ENCODE peak calls at places on chromosome 6, in eight cellular contexts. O is GM23248, B is right lobe of liver, Q is K562, L is body of pancreas, R is fibroblast of lung, I is left ventricle myocardium inferior, F is lower lobe of right lung. N is an unnamed sample. For H3K27me3, the result is how much of the 10 kb centered on the place peaks cover.

GRCh38 chr6:24910850-24911712 is 24.7 kb downstream of the RIPOR2 start:
- DNase-seq in B (peak), R (peak), O (peak), I (peak), Q (no peak), L (peak), F (peak), N (peak)

GRCh38 chr6:157343732-157344131 is 20.4 kb upstream of the TMEM242 start:
- DNase-seq in Q (no peak), L (peak), I (no peak), R (no peak), O (no peak), B (no peak), F (no peak), N (no peak)

GRCh38 chr6:30610065-30610464 is 7.0 kb downstream of the PPP1R10 start:
- DNase-seq in I (no peak), R (no peak), Q (no peak), L (no peak), F (no peak), B (no peak), O (no peak), N (no peak)

GRCh38 chr6:116352515-116353471 is 18.0 kb upstream of the DSE start:
- DNase-seq in B (no peak), L (peak), F (no peak), R (peak), I (no peak), O (peak), Q (no peak), N (no peak)

GRCh38 chr6:137095093-137095492 is 50.3 kb upstream of the IL20RA start:
- DNase-seq in L (no peak), Q (no peak), B (no peak), O (no peak), R (no peak), F (no peak), I (no peak), N (no peak)

GRCh38 chr6:31586596-31586995 is 519 bp downstream of the LST1 start:
- DNase-seq in Q (no peak), O (no peak), R (no peak), B (peak), I (no peak), F (no peak), L (peak), N (no peak)

GRCh38 chr6:163383912-163384311 is 30.6 kb upstream of the QKI start:
- DNase-seq in O (peak), I (no peak), B (no peak), Q (no peak), L (no peak), F (no peak), R (peak), N (no peak)

GRCh38 chr6:154414021-154414813 is 57.6 kb upstream of the IPCEF1 start:
- DNase-seq in I (no peak), F (no peak), L (no peak), B (no peak), O (peak), Q (no peak), R (peak), N (no peak)

GRCh38 chr6:79812195-79812594 is 135.2 kb downstream of the ELOVL4 start:
- DNase-seq in B (no peak), Q (no peak), R (no peak), O (no peak), F (no peak), I (no peak), L (no peak), N (no peak)

GRCh38 chr6:131831392-131831791 is 23.6 kb downstream of the ENPP1 start:
- DNase-seq in I (no peak), O (peak), L (no peak), Q (no peak), F (no peak), B (no peak), R (peak), N (no peak)

GRCh38 chr6:158142789-158143188 is 25.3 kb downstream of the SERAC1 start:
- DNase-seq in I (no peak), O (peak), Q (no peak), B (peak), R (peak), F (no peak), L (peak), N (no peak)

GRCh38 chr6:161917645-161918044 is 643.8 kb upstream of the AGPAT4 start:
- DNase-seq in I (no peak), Q (no peak), O (peak), R (peak), F (no peak), L (no peak), B (no peak), N (no peak)

GRCh38 chr6:36104836-36105235 is 25.5 kb upstream of the MAPK13 start:
- DNase-seq in F (no peak), O (peak), I (no peak), R (peak), B (no peak), L (no peak), Q (no peak), N (no peak)

GRCh38 chr6:125802943-125803377 is 12.2 kb downstream of the NCOA7 start:
- DNase-seq in O (no peak), I (no peak), B (no peak), L (peak), F (no peak), Q (no peak), R (peak), N (no peak)

GRCh38 chr6:133814797-133815196 is 74.1 kb upstream of the TCF21 start:
- DNase-seq in I (no peak), Q (no peak), R (peak), F (no peak), B (no peak), O (peak), L (no peak), N (no peak)

GRCh38 chr6:106421491-106421890 is 61.0 kb downstream of the CRYBG1 start:
- DNase-seq in L (no peak), O (peak), I (no peak), F (no peak), R (no peak), Q (no peak), B (no peak), N (no peak)

GRCh38 chr6:47076422-47077344 is 34.6 kb upstream of the ADGRF1 start:
- DNase-seq in B (no peak), F (no peak), Q (no peak), O (no peak), R (peak), L (peak), I (no peak), N (peak)

GRCh38 chr6:165263-165662 is 127.0 kb upstream of the DUSP22 start:
- DNase-seq in L (no peak), F (no peak), R (no peak), Q (no peak), O (no peak), B (no peak), I (no peak), N (peak)

GRCh38 chr6:166952122-166952521 is 4.2 kb downstream of the RNASET2 start:
- DNase-seq in I (no peak), F (no peak), O (no peak), Q (no peak), B (no peak), R (no peak), L (peak), N (no peak)

GRCh38 chr6:129186988-129187387 is 304.1 kb downstream of the LAMA2 start:
- DNase-seq in Q (no peak), F (no peak), O (peak), L (no peak), R (peak), I (no peak), B (no peak), N (no peak)

GRCh38 chr6:21229061-21229460 is 364.5 kb upstream of the SOX4 start:
- DNase-seq in R (no peak), O (peak), B (no peak), I (no peak), L (no peak), F (no peak), Q (no peak), N (no peak)

GRCh38 chr6:31729979-31730630 is 1.0 kb upstream of the DDAH2 start:
- DNase-seq in F (peak), Q (peak), O (peak), I (peak), B (peak), R (peak), L (peak), N (peak)

GRCh38 chr6:44665143-44665542 is 277.6 kb downstream of the CDC5L start:
- DNase-seq in O (no peak), I (no peak), R (no peak), F (no peak), L (no peak), B (no peak), Q (no peak), N (no peak)

GRCh38 chr6:7146079-7146828 is 38.5 kb downstream of the RREB1 start:
- DNase-seq in F (peak), Q (no peak), O (peak), R (peak), L (peak), B (peak), I (peak), N (peak)

GRCh38 chr6:70957284-70957617 is 391 bp upstream of the B3GAT2 start:
- DNase-seq in I (no peak), L (no peak), O (no peak), F (no peak), R (peak), B (no peak), Q (no peak), N (no peak)

GRCh38 chr6:57190140-57190539 is 18.0 kb downstream of the BAG2 start:
- DNase-seq in O (peak), R (peak), B (no peak), Q (no peak), L (no peak), F (no peak), I (no peak), N (no peak)

GRCh38 chr6:167827062-167827587 is 414 bp downstream of the AFDN start:
- DNase-seq in Q (peak), B (no peak), O (peak), R (no peak), L (peak), F (peak), I (peak), N (no peak)

GRCh38 chr6:84417261-84417660 is 189.8 kb upstream of the CEP162 start:
- DNase-seq in B (no peak), F (no peak), L (no peak), R (peak), Q (no peak), O (peak), I (no peak), N (no peak)

GRCh38 chr6:135162678-135163439 is 18.2 kb upstream of the MYB start:
- DNase-seq in B (peak), I (no peak), R (no peak), O (peak), F (no peak), L (peak), Q (peak), N (peak)

GRCh38 chr6:126176266-126176665 is 163.6 kb upstream of the CENPW start:
- DNase-seq in Q (no peak), F (no peak), L (no peak), R (peak), O (peak), I (no peak), B (no peak), N (no peak)

GRCh38 chr6:47479156-47479541 is 1.6 kb downstream of the CD2AP start:
- DNase-seq in B (no peak), L (no peak), I (no peak), R (peak), O (peak), F (no peak), Q (no peak), N (no peak)

GRCh38 chr6:151481752-151482151 is 12.1 kb upstream of the CCDC170 start:
- DNase-seq in B (no peak), F (no peak), R (no peak), O (peak), I (no peak), L (no peak), Q (no peak), N (no peak)

GRCh38 chr6:8888468-8888867 is 453.1 kb upstream of the SLC35B3 start:
- DNase-seq in L (no peak), O (peak), B (no peak), I (no peak), F (no peak), Q (no peak), R (no peak), N (no peak)

GRCh38 chr6:89204096-89204495 is 13.1 kb downstream of the GABRR1 start:
- DNase-seq in O (no peak), L (no peak), R (no peak), Q (no peak), F (no peak), B (no peak), I (no peak), N (no peak)

GRCh38 chr6:157603971-157604370 is 219.1 kb upstream of the SNX9 start:
- DNase-seq in Q (no peak), I (no peak), O (no peak), F (no peak), R (no peak), L (no peak), B (no peak), N (no peak)

GRCh38 chr6:111258615-111259088 is 171.3 kb downstream of the SLC16A10 start:
- DNase-seq in B (no peak), I (no peak), R (no peak), F (no peak), O (peak), L (no peak), Q (no peak), N (no peak)

GRCh38 chr6:111259089-111259831 is 172.0 kb downstream of the SLC16A10 start:
- DNase-seq in R (peak), L (peak), Q (peak), O (peak), B (peak), F (peak), I (peak), N (peak)

GRCh38 chr6:111256646-111257045 is 169.3 kb downstream of the SLC16A10 start:
- DNase-seq in I (no peak), F (no peak), R (peak), B (no peak), O (no peak), Q (no peak), L (no peak), N (no peak)

GRCh38 chr6:111263837-111264236 is 176.5 kb downstream of the SLC16A10 start:
- DNase-seq in O (peak), L (no peak), R (peak), B (no peak), Q (peak), I (no peak), F (no peak), N (no peak)

DNA sequence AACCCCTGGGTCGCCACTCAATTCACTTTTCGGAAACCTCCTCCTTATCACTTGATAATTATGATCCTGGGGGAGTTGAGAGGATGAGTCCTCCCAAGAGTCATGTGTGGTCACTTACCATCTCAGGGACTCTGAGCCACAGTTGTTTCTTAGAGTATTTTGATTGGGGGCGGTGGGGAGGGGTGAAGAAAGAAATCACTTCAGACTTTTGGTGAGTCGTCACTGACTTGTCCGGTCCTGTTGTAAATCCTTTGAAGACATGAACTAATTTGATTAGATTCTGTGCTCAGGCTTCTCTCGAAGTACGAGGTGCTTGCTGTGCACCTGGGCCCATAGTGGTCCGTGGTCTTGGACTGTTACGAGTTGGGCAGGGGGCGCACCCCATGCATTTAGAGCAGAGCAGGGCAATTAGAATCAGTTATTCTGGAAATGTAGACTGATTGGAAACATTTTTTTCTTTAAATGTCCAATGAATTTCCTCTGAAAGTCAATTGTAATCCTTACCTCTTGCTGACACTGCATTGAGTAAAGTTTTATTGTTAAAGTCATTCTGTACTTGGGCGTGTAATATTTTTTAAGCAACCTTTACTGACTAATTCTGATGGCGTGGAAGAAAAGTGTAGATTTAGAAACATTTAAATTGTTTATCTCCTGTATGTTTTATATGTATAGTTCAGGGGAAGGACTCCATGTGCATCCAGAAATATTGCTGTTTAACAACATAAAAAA is 173.4 kb downstream of the SLC16A10 start:
- DNase-seq in Q (peak), R (no peak), I (no peak), F (no peak), O (peak), B (no peak), L (no peak), N (no peak)
- H3K4me3 ChIP-seq in Q (peak), R (no peak), I (peak), F (no peak), O (peak), B (no peak), L (no peak), N (no peak)

GRCh38 chr6:169165561-169166300 is 87.9 kb downstream of the THBS2 start:
- DNase-seq in L (no peak), R (peak), F (no peak), I (no peak), Q (no peak), O (no peak), B (no peak), N (no peak)

GRCh38 chr6:169168302-169168630 is 85.4 kb downstream of the THBS2 start:
- DNase-seq in R (no peak), B (no peak), I (no peak), F (no peak), Q (no peak), L (no peak), O (no peak), N (no peak)

GRCh38 chr6:169168706-169169105 is 84.9 kb downstream of the THBS2 start:
- DNase-seq in F (no peak), L (no peak), I (no peak), R (no peak), O (no peak), B (no peak), Q (no peak), N (no peak)

GRCh38 chr6:169167581-169168301 is 85.9 kb downstream of the THBS2 start:
- DNase-seq in R (peak), Q (no peak), O (no peak), B (no peak), I (peak), L (peak), F (no peak), N (peak)

GRCh38 chr6:169166896-169167580 is 86.6 kb downstream of the THBS2 start:
- DNase-seq in I (no peak), Q (no peak), L (no peak), R (no peak), O (no peak), B (no peak), F (no peak), N (peak)
- H3K27ac ChIP-seq in I (peak), Q (no peak), L (no peak), R (peak), O (no peak), B (peak), F (no peak), N (no peak)

GRCh38 chr6:28751963-28752350 is 171.8 kb downstream of the TRIM27 start:
- DNase-seq in I (no peak), B (no peak), O (no peak), F (no peak), L (no peak), R (no peak), Q (no peak), N (no peak)
- H3K27me3 ChIP-seq in I (half or more), B (under half), O (under half), F (half or more), L (under half), R (under half), Q (under half), N (under half)

GRCh38 chr6:109456283-109456583 is 661 bp upstream of the MICAL1 start:
- DNase-seq in R (no peak), O (no peak), B (no peak), F (no peak), L (no peak), I (no peak), Q (no peak), N (no peak)

GRCh38 chr6:109455502-109456282 is at the start of gene MICAL1:
- DNase-seq in Q (peak), F (peak), L (peak), O (peak), B (peak), R (peak), I (peak), N (no peak)

GRCh38 chr6:109456710-109457595 is 1.4 kb upstream of the MICAL1 start:
- DNase-seq in Q (no peak), L (peak), I (peak), F (peak), O (peak), B (no peak), R (peak), N (peak)

GRCh38 chr6:109458774-109459531 is 3.4 kb upstream of the MICAL1 start:
- DNase-seq in L (peak), R (no peak), O (no peak), Q (no peak), I (no peak), B (no peak), F (no peak), N (no peak)

GRCh38 chr6:109457596-109457996 is 2.0 kb upstream of the MICAL1 start:
- DNase-seq in L (no peak), F (no peak), R (no peak), Q (no peak), B (no peak), I (no peak), O (peak), N (no peak)
- H3K4me3 ChIP-seq in L (no peak), F (no peak), R (no peak), Q (no peak), B (no peak), I (no peak), O (peak), N (no peak)

GRCh38 chr6:26225848-26226590 is 138.8 kb downstream of the HFE start:
- DNase-seq in R (no peak), O (no peak), F (no peak), B (no peak), L (no peak), Q (no peak), I (no peak), N (no peak)

GRCh38 chr6:26223677-26224546 is 136.7 kb downstream of the HFE start:
- DNase-seq in Q (no peak), O (peak), I (peak), F (peak), R (peak), B (peak), L (peak), N (peak)

GRCh38 chr6:26224547-26224912 is 137.3 kb downstream of the HFE start:
- DNase-seq in B (no peak), Q (no peak), I (no peak), L (no peak), F (no peak), O (no peak), R (no peak), N (no peak)

GRCh38 chr6:26223213-26223612 is 136.0 kb downstream of the HFE start:
- DNase-seq in I (no peak), O (peak), R (peak), F (no peak), B (no peak), L (no peak), Q (no peak), N (no peak)

GRCh38 chr6:26224940-26225847 is 138.0 kb downstream of the HFE start:
- DNase-seq in L (no peak), F (no peak), Q (no peak), B (no peak), I (no peak), O (peak), R (peak), N (peak)
- H3K27ac ChIP-seq in L (no peak), F (no peak), Q (no peak), B (no peak), I (peak), O (peak), R (peak), N (peak)

DNA sequence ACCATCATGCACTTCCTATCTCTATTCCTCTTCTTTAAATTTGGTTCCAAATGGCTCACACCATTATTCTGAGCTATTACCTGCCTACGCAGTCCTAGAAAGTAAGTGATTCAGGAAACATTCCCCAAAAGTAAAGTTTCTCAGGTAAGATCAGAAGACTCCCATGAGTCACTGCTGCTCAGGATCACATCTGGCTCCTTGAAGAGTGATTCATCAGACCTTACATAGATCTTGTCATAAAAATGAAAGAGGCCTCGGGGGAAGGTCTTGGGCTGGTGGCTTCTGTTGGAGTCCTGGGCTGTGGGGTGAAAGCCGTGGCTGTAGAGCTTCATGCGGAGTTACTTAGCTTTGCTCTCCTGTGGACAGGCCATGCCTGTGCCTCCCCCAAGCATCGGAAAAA is 35.9 kb downstream of the PLG start:
- DNase-seq in F (no peak), B (no peak), O (peak), I (no peak), L (no peak), R (no peak), Q (no peak), N (no peak)
- H3K27me3 ChIP-seq in F (under half), B (under half), O (under half), I (under half), L (under half), R (under half), Q (under half), N (under half)

GRCh38 chr6:39821014-39821738 is 29.0 kb downstream of the DAAM2 start:
- DNase-seq in L (no peak), O (peak), I (no peak), Q (no peak), R (no peak), F (no peak), B (no peak), N (no peak)
- H3K4me3 ChIP-seq in L (no peak), O (no peak), I (peak), Q (no peak), R (peak), F (peak), B (no peak), N (no peak)

N was measured in adrenal gland.